ENCODE peak calls at places on chromosome 18, in six cellular contexts. One of them, this sample, is unnamed. For H3K4me1, the result is how much of the 10 kb centered on the place peaks cover.

GRCh38 chr18:3875961-3876360 is 426.0 kb downstream of the TGIF1 start:
- DNase-seq in GM23338: no peak
- DNase-seq in colonic mucosa: no peak
- DNase-seq in left ventricle myocardium inferior: no peak
- DNase-seq in heart left ventricle: no peak
- DNase-seq in cardiac muscle cell: no peak
- DNase-seq in this sample: no peak

GRCh38 chr18:37465922-37466321 is 99.7 kb downstream of the CELF4 start:
- DNase-seq in heart left ventricle: no peak
- DNase-seq in GM23338: no peak
- DNase-seq in left ventricle myocardium inferior: no peak
- DNase-seq in cardiac muscle cell: peak
- DNase-seq in colonic mucosa: no peak
- DNase-seq in this sample: no peak

GRCh38 chr18:56945171-56945863 is 201.6 kb upstream of the BOD1L2 start:
- DNase-seq in cardiac muscle cell: no peak
- DNase-seq in GM23338: no peak
- DNase-seq in colonic mucosa: no peak
- DNase-seq in left ventricle myocardium inferior: no peak
- DNase-seq in heart left ventricle: no peak
- DNase-seq in this sample: no peak

GRCh38 chr18:5057348-5058012 is 139.6 kb downstream of the AKAIN1 start:
- DNase-seq in cardiac muscle cell: peak
- DNase-seq in heart left ventricle: peak
- DNase-seq in colonic mucosa: peak
- DNase-seq in left ventricle myocardium inferior: peak
- DNase-seq in GM23338: peak
- DNase-seq in this sample: no peak

GRCh38 chr18:46528037-46528436 is 129.0 kb downstream of the LOXHD1 start:
- DNase-seq in heart left ventricle: no peak
- DNase-seq in left ventricle myocardium inferior: no peak
- DNase-seq in colonic mucosa: no peak
- DNase-seq in GM23338: no peak
- DNase-seq in cardiac muscle cell: no peak
- DNase-seq in this sample: no peak

GRCh38 chr18:36212301-36212977 is 25.1 kb downstream of the MOCOS start:
- DNase-seq in GM23338: no peak
- DNase-seq in left ventricle myocardium inferior: no peak
- DNase-seq in heart left ventricle: no peak
- DNase-seq in colonic mucosa: no peak
- DNase-seq in cardiac muscle cell: peak
- DNase-seq in this sample: no peak

GRCh38 chr18:42087195-42087594 is 132.2 kb downstream of the PIK3C3 start:
- DNase-seq in GM23338: no peak
- DNase-seq in heart left ventricle: no peak
- DNase-seq in left ventricle myocardium inferior: no peak
- DNase-seq in colonic mucosa: no peak
- DNase-seq in cardiac muscle cell: no peak
- DNase-seq in this sample: no peak

GRCh38 chr18:79344208-79344581 is 51.5 kb upstream of the NFATC1 start:
- DNase-seq in colonic mucosa: no peak
- DNase-seq in left ventricle myocardium inferior: no peak
- DNase-seq in heart left ventricle: no peak
- DNase-seq in cardiac muscle cell: no peak
- DNase-seq in GM23338: no peak
- DNase-seq in this sample: no peak

GRCh38 chr18:27135504-27136207 is 49.5 kb downstream of the CHST9 start:
- DNase-seq in colonic mucosa: no peak
- DNase-seq in left ventricle myocardium inferior: no peak
- DNase-seq in heart left ventricle: no peak
- DNase-seq in GM23338: no peak
- DNase-seq in cardiac muscle cell: no peak
- DNase-seq in this sample: no peak

GRCh38 chr18:10314111-10314510 is 140.3 kb upstream of the APCDD1 start:
- DNase-seq in cardiac muscle cell: no peak
- DNase-seq in left ventricle myocardium inferior: no peak
- DNase-seq in GM23338: no peak
- DNase-seq in colonic mucosa: no peak
- DNase-seq in heart left ventricle: no peak
- DNase-seq in this sample: no peak

GRCh38 chr18:50709215-50709614 is 110.6 kb downstream of the MRO start:
- DNase-seq in cardiac muscle cell: no peak
- DNase-seq in GM23338: peak
- DNase-seq in left ventricle myocardium inferior: no peak
- DNase-seq in heart left ventricle: no peak
- DNase-seq in colonic mucosa: no peak
- DNase-seq in this sample: no peak

GRCh38 chr18:49648811-49649210 is 87.0 kb downstream of the LIPG start:
- DNase-seq in GM23338: no peak
- DNase-seq in heart left ventricle: no peak
- DNase-seq in cardiac muscle cell: no peak
- DNase-seq in left ventricle myocardium inferior: no peak
- DNase-seq in colonic mucosa: no peak
- DNase-seq in this sample: no peak

GRCh38 chr18:39681061-39681460 is 2115.5 kb upstream of the CELF4 start:
- DNase-seq in cardiac muscle cell: no peak
- DNase-seq in left ventricle myocardium inferior: no peak
- DNase-seq in colonic mucosa: no peak
- DNase-seq in heart left ventricle: no peak
- DNase-seq in GM23338: peak
- DNase-seq in this sample: no peak

GRCh38 chr18:79494936-79495335 is 99.2 kb downstream of the NFATC1 start:
- DNase-seq in heart left ventricle: peak
- DNase-seq in left ventricle myocardium inferior: no peak
- DNase-seq in GM23338: no peak
- DNase-seq in cardiac muscle cell: no peak
- DNase-seq in colonic mucosa: no peak
- DNase-seq in this sample: no peak

GRCh38 chr18:23207191-23207955 is 72.1 kb downstream of the CABLES1 start:
- DNase-seq in cardiac muscle cell: no peak
- DNase-seq in GM23338: peak
- DNase-seq in heart left ventricle: no peak
- DNase-seq in colonic mucosa: no peak
- DNase-seq in left ventricle myocardium inferior: no peak
- DNase-seq in this sample: no peak

GRCh38 chr18:48662021-48662661 is 123.3 kb downstream of the CTIF start:
- DNase-seq in colonic mucosa: no peak
- DNase-seq in cardiac muscle cell: peak
- DNase-seq in heart left ventricle: no peak
- DNase-seq in left ventricle myocardium inferior: no peak
- DNase-seq in GM23338: peak
- DNase-seq in this sample: no peak

GRCh38 chr18:13437801-13438506 is 219.4 kb downstream of the LDLRAD4 start:
- DNase-seq in GM23338: no peak
- DNase-seq in heart left ventricle: no peak
- DNase-seq in colonic mucosa: no peak
- DNase-seq in left ventricle myocardium inferior: no peak
- DNase-seq in cardiac muscle cell: no peak
- DNase-seq in this sample: peak

GRCh38 chr18:55634545-55634944 is 46.6 kb upstream of the TCF4 start:
- DNase-seq in colonic mucosa: no peak
- DNase-seq in GM23338: no peak
- DNase-seq in left ventricle myocardium inferior: no peak
- DNase-seq in cardiac muscle cell: peak
- DNase-seq in heart left ventricle: no peak
- DNase-seq in this sample: no peak

GRCh38 chr18:57048859-57049258 is 98.0 kb upstream of the BOD1L2 start:
- DNase-seq in heart left ventricle: no peak
- DNase-seq in left ventricle myocardium inferior: no peak
- DNase-seq in GM23338: no peak
- DNase-seq in colonic mucosa: no peak
- DNase-seq in cardiac muscle cell: no peak
- DNase-seq in this sample: no peak

GRCh38 chr18:79393181-79393598 is 2.5 kb upstream of the NFATC1 start:
- DNase-seq in left ventricle myocardium inferior: no peak
- DNase-seq in heart left ventricle: peak
- DNase-seq in cardiac muscle cell: peak
- DNase-seq in GM23338: no peak
- DNase-seq in colonic mucosa: no peak
- DNase-seq in this sample: no peak

GRCh38 chr18:22363867-22364463 is 53.8 kb downstream of the CTAGE1 start:
- DNase-seq in cardiac muscle cell: peak
- DNase-seq in GM23338: no peak
- DNase-seq in left ventricle myocardium inferior: no peak
- DNase-seq in heart left ventricle: no peak
- DNase-seq in colonic mucosa: no peak
- DNase-seq in this sample: no peak

GRCh38 chr18:11937874-11938478 is 29.9 kb upstream of the MPPE1 start:
- DNase-seq in GM23338: peak
- DNase-seq in cardiac muscle cell: peak
- DNase-seq in colonic mucosa: peak
- DNase-seq in heart left ventricle: peak
- DNase-seq in left ventricle myocardium inferior: peak
- DNase-seq in this sample: peak

GRCh38 chr18:2846638-2847340 is at the start of gene EMILIN2:
- DNase-seq in GM23338: peak
- DNase-seq in cardiac muscle cell: peak
- DNase-seq in heart left ventricle: peak
- DNase-seq in colonic mucosa: peak
- DNase-seq in left ventricle myocardium inferior: peak
- DNase-seq in this sample: peak

GRCh38 chr18:45657357-45658335 is 42.4 kb downstream of the SLC14A2 start:
- DNase-seq in heart left ventricle: no peak
- DNase-seq in GM23338: no peak
- DNase-seq in left ventricle myocardium inferior: no peak
- DNase-seq in colonic mucosa: no peak
- DNase-seq in cardiac muscle cell: no peak
- DNase-seq in this sample: no peak

GRCh38 chr18:23563377-23564043 is 22.8 kb downstream of the NPC1 start:
- DNase-seq in cardiac muscle cell: peak
- DNase-seq in GM23338: no peak
- DNase-seq in heart left ventricle: no peak
- DNase-seq in left ventricle myocardium inferior: no peak
- DNase-seq in colonic mucosa: no peak
- DNase-seq in this sample: no peak

GRCh38 chr18:27967938-27968803 is 208.8 kb downstream of the CDH2 start:
- DNase-seq in colonic mucosa: no peak
- DNase-seq in heart left ventricle: no peak
- DNase-seq in left ventricle myocardium inferior: no peak
- DNase-seq in cardiac muscle cell: peak
- DNase-seq in GM23338: no peak
- DNase-seq in this sample: no peak

DNA sequence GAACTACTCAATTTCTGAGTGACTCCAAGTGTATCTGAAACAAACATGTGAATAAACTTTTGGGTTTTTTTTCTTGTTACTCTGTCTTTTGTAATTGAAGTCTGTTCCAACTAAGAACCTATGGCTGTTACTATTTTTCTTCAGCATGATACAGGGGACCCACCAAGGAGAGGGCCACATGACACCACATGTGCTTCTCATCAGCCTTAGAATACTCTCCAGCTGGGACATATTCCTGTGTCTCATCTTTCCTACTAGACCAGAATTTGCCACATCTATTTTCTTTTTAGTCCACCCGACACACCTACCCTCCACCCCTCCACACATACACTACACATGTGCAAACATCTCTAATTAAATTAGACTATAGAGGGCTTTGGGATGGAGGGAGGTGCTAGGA is 191.7 kb upstream of the NDUFV2 start:
- DNase-seq in heart left ventricle: no peak
- DNase-seq in left ventricle myocardium inferior: no peak
- DNase-seq in GM23338: no peak
- DNase-seq in cardiac muscle cell: no peak
- DNase-seq in colonic mucosa: no peak
- DNase-seq in this sample: no peak
- H3K4me1 ChIP-seq in heart left ventricle: under half
- H3K4me1 ChIP-seq in left ventricle myocardium inferior: under half
- H3K4me1 ChIP-seq in GM23338: under half
- H3K4me1 ChIP-seq in cardiac muscle cell: under half
- H3K4me1 ChIP-seq in colonic mucosa: under half
- H3K4me1 ChIP-seq in this sample: under half

GRCh38 chr18:26103579-26103978 is 13.2 kb upstream of the SS18 start:
- DNase-seq in heart left ventricle: no peak
- DNase-seq in colonic mucosa: no peak
- DNase-seq in GM23338: peak
- DNase-seq in cardiac muscle cell: no peak
- DNase-seq in left ventricle myocardium inferior: no peak
- DNase-seq in this sample: no peak
- TF ChIP-seq CTCF in heart left ventricle: no peak
- TF ChIP-seq CTCF in colonic mucosa: no peak
- TF ChIP-seq CTCF in GM23338: peak
- TF ChIP-seq CTCF in cardiac muscle cell: no peak
- TF ChIP-seq CTCF in left ventricle myocardium inferior: no peak
- TF ChIP-seq CTCF in this sample: no peak

DNA sequence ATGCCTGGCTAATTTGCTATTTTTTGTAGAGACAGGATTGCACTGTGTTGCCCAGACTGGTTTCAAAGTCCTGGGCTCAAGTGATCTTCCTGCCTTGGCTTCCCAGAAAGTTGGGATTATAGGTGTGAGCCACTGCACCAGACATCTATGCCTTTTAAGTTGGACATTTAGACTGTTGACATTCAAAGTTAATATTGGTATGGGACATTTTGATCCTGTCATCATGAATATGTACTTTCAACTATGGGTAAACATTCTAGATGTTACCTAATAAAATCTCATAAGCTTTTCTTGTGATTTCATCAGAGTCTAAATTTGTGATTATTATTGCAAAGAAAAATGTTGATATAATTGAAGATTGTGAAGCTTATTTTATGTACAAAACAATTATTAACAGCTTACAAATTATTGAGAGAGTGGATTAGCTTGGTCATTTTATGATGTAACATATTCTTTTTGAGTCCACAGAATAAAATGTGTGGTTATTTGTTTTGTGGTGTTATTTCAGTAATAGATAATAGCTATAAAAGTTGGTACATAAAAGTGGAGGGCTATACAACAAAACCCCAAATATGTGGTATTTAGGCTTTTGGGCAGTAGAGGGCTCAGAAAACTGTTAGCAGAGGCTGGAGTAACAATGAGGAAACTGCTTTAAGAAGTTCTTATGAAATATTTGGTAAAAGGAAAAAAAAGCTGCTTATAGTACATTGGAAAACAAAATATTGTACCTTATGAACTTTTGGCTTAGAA is 41.4 kb downstream of the STARD6 start:
- DNase-seq in left ventricle myocardium inferior: no peak
- DNase-seq in heart left ventricle: no peak
- DNase-seq in GM23338: no peak
- DNase-seq in cardiac muscle cell: peak
- DNase-seq in colonic mucosa: no peak
- DNase-seq in this sample: no peak
- H3K4me1 ChIP-seq in left ventricle myocardium inferior: under half
- H3K4me1 ChIP-seq in heart left ventricle: under half
- H3K4me1 ChIP-seq in GM23338: under half
- H3K4me1 ChIP-seq in cardiac muscle cell: under half
- H3K4me1 ChIP-seq in colonic mucosa: under half
- H3K4me1 ChIP-seq in this sample: under half

GRCh38 chr18:63141777-63142176 is 177.8 kb downstream of the BCL2 start:
- DNase-seq in GM23338: no peak
- DNase-seq in colonic mucosa: no peak
- DNase-seq in cardiac muscle cell: no peak
- DNase-seq in heart left ventricle: no peak
- DNase-seq in left ventricle myocardium inferior: no peak
- DNase-seq in this sample: no peak
- TF ChIP-seq CTCF in GM23338: no peak
- TF ChIP-seq CTCF in colonic mucosa: no peak
- TF ChIP-seq CTCF in cardiac muscle cell: no peak
- TF ChIP-seq CTCF in heart left ventricle: no peak
- TF ChIP-seq CTCF in left ventricle myocardium inferior: no peak
- TF ChIP-seq CTCF in this sample: no peak